ENCODE peak calls at places on chromosomes 5 and 9, in five cellular contexts. V is activated T-cell treated with anti-CD3 and anti-CD28 coated beads for 1 hour, S is colonic mucosa, Z is progenitor cell of endocrine pancreas, L is foreskin melanocyte. N is an unnamed sample.

GRCh38 chr9:2337131-2337530 is 284.5 kb upstream of the VLDLR start:
- DNase-seq in V (no peak), S (no peak), Z (no peak), L (no peak), N (no peak)

GRCh38 chr5:179777909-179778308 is 15.9 kb upstream of the LTC4S start:
- DNase-seq in V (no peak), S (no peak), Z (no peak), L (no peak), N (no peak)

GRCh38 chr5:173880306-173880985 is 7.7 kb upstream of the CPEB4 start:
- DNase-seq in V (no peak), S (no peak), Z (no peak), L (no peak), N (no peak)

GRCh38 chr9:91817493-91818225 is 132.4 kb downstream of the ROR2 start:
- DNase-seq in V (no peak), S (no peak), Z (peak; percentile 27), L (peak; percentile 5), N (no peak)

GRCh38 chr9:92094655-92095054 is 20.6 kb downstream of the SPTLC1 start:
- DNase-seq in V (no peak), S (no peak), Z (no peak), L (no peak), N (no peak)

GRCh38 chr9:99726758-99727157 is 94.9 kb upstream of the NR4A3 start:
- DNase-seq in V (no peak), S (no peak), Z (no peak), L (no peak), N (no peak)

GRCh38 chr5:97623441-97623840 is 440.4 kb upstream of the RIOK2 start:
- DNase-seq in V (no peak), S (no peak), Z (no peak), L (no peak), N (no peak)

GRCh38 chr9:134547161-134548100 is 94.2 kb upstream of the COL5A1 start:
- DNase-seq in V (no peak), S (no peak), Z (no peak), L (no peak), N (no peak)

GRCh38 chr5:102815560-102816324 is 60.6 kb downstream of the PAM start:
- DNase-seq in V (no peak), S (no peak), Z (no peak), L (no peak), N (no peak)

GRCh38 chr5:141095263-141095641 is 837 bp downstream of the PCDHB2 start:
- DNase-seq in V (no peak), S (no peak), Z (no peak), L (no peak), N (no peak)

GRCh38 chr5:111953351-111954127 is 196.5 kb upstream of the NREP start:
- DNase-seq in V (no peak), S (no peak), Z (no peak), L (no peak), N (no peak)

GRCh38 chr5:160118349-160119141 is 705 bp downstream of the PWWP2A start:
- DNase-seq in V (peak; percentile 47), S (peak; percentile 55), Z (peak; percentile 33), L (peak; percentile 1), N (peak; percentile 23)

GRCh38 chr5:9173281-9174048 is 372.4 kb downstream of the SEMA5A start:
- DNase-seq in V (no peak), S (no peak), Z (no peak), L (peak; percentile 94), N (no peak)

GRCh38 chr9:33614001-33614687 is 90.1 kb downstream of the ANKRD18B start:
- DNase-seq in V (no peak), S (no peak), Z (no peak), L (no peak), N (no peak)

GRCh38 chr5:76849767-76850291 is at the start of gene S100Z:
- DNase-seq in V (no peak), S (no peak), Z (no peak), L (no peak), N (no peak)

GRCh38 chr9:23172979-23173637 is 652.9 kb downstream of the ELAVL2 start:
- DNase-seq in V (no peak), S (no peak), Z (no peak), L (no peak), N (no peak)

GRCh38 chr9:99516657-99517049 is 294.6 kb downstream of the SEC61B start:
- DNase-seq in V (no peak), S (no peak), Z (no peak), L (no peak), N (no peak)